ENCODE peak calls at places on chromosomes 12 and 14, in seven cellular contexts. One of them, this sample, is unnamed.

GRCh38 chr14:67393689-67394088 is 18.3 kb downstream of the PLEK2 start:
- DNase-seq in fibroblast of lung: no peak
- DNase-seq in H9: no peak
- DNase-seq in IMR-90: no peak
- DNase-seq in SK-N-SH: no peak
- DNase-seq in neuronal stem cell: no peak
- DNase-seq in MM.1S: no peak
- DNase-seq in this sample: no peak

GRCh38 chr12:71768900-71769299 is 14.2 kb downstream of the RAB21 start:
- DNase-seq in SK-N-SH: no peak
- DNase-seq in H9: no peak
- DNase-seq in fibroblast of lung: no peak
- DNase-seq in MM.1S: no peak
- DNase-seq in IMR-90: no peak
- DNase-seq in neuronal stem cell: no peak
- DNase-seq in this sample: no peak

GRCh38 chr14:31307198-31307597 is 99.6 kb upstream of the HECTD1 start:
- DNase-seq in neuronal stem cell: no peak
- DNase-seq in fibroblast of lung: no peak
- DNase-seq in H9: no peak
- DNase-seq in MM.1S: no peak
- DNase-seq in SK-N-SH: no peak
- DNase-seq in IMR-90: no peak
- DNase-seq in this sample: no peak

GRCh38 chr14:77039285-77040058 is 11.0 kb upstream of the IRF2BPL start:
- DNase-seq in IMR-90: peak
- DNase-seq in H9: no peak
- DNase-seq in neuronal stem cell: no peak
- DNase-seq in MM.1S: no peak
- DNase-seq in SK-N-SH: no peak
- DNase-seq in fibroblast of lung: peak
- DNase-seq in this sample: peak

GRCh38 chr12:79826267-79827128 is 108.4 kb downstream of the PPP1R12A start:
- DNase-seq in fibroblast of lung: no peak
- DNase-seq in MM.1S: no peak
- DNase-seq in SK-N-SH: no peak
- DNase-seq in neuronal stem cell: no peak
- DNase-seq in IMR-90: no peak
- DNase-seq in H9: no peak
- DNase-seq in this sample: no peak

GRCh38 chr12:78402366-78403134 is 462.0 kb upstream of the SYT1 start:
- DNase-seq in MM.1S: no peak
- DNase-seq in neuronal stem cell: no peak
- DNase-seq in H9: no peak
- DNase-seq in fibroblast of lung: peak
- DNase-seq in SK-N-SH: peak
- DNase-seq in IMR-90: no peak
- DNase-seq in this sample: peak

GRCh38 chr14:68816183-68816942 is 23.5 kb upstream of the ZFP36L1 start:
- DNase-seq in H9: peak
- DNase-seq in MM.1S: peak
- DNase-seq in SK-N-SH: peak
- DNase-seq in fibroblast of lung: peak
- DNase-seq in IMR-90: peak
- DNase-seq in neuronal stem cell: peak
- DNase-seq in this sample: peak

GRCh38 chr12:2266666-2267623 is 214.2 kb downstream of the CACNA1C start:
- DNase-seq in neuronal stem cell: no peak
- DNase-seq in SK-N-SH: no peak
- DNase-seq in MM.1S: no peak
- DNase-seq in fibroblast of lung: no peak
- DNase-seq in IMR-90: no peak
- DNase-seq in H9: no peak
- DNase-seq in this sample: no peak

GRCh38 chr14:53964249-53964648 is 7.6 kb upstream of the BMP4 start:
- DNase-seq in neuronal stem cell: no peak
- DNase-seq in fibroblast of lung: peak
- DNase-seq in H9: no peak
- DNase-seq in SK-N-SH: no peak
- DNase-seq in IMR-90: peak
- DNase-seq in MM.1S: no peak
- DNase-seq in this sample: peak

GRCh38 chr14:98949031-98949430 is 323.0 kb downstream of the BCL11B start:
- DNase-seq in neuronal stem cell: no peak
- DNase-seq in H9: no peak
- DNase-seq in IMR-90: no peak
- DNase-seq in MM.1S: no peak
- DNase-seq in SK-N-SH: no peak
- DNase-seq in fibroblast of lung: no peak
- DNase-seq in this sample: no peak

GRCh38 chr14:89828473-89829200 is 125.9 kb downstream of the EFCAB11 start:
- DNase-seq in fibroblast of lung: no peak
- DNase-seq in MM.1S: no peak
- DNase-seq in H9: no peak
- DNase-seq in SK-N-SH: no peak
- DNase-seq in neuronal stem cell: no peak
- DNase-seq in IMR-90: peak
- DNase-seq in this sample: no peak

GRCh38 chr12:72012874-72013273 is 74.2 kb downstream of the TPH2 start:
- DNase-seq in fibroblast of lung: no peak
- DNase-seq in SK-N-SH: no peak
- DNase-seq in H9: no peak
- DNase-seq in MM.1S: no peak
- DNase-seq in neuronal stem cell: no peak
- DNase-seq in IMR-90: no peak
- DNase-seq in this sample: no peak

GRCh38 chr12:25458047-25458552 is 95.0 kb downstream of the LMNTD1 start:
- DNase-seq in fibroblast of lung: peak
- DNase-seq in MM.1S: no peak
- DNase-seq in SK-N-SH: peak
- DNase-seq in H9: no peak
- DNase-seq in IMR-90: peak
- DNase-seq in neuronal stem cell: no peak
- DNase-seq in this sample: peak

GRCh38 chr12:48789858-48790326 is 1.0 kb upstream of the ADCY6 start:
- DNase-seq in fibroblast of lung: no peak
- DNase-seq in SK-N-SH: no peak
- DNase-seq in IMR-90: no peak
- DNase-seq in MM.1S: no peak
- DNase-seq in H9: no peak
- DNase-seq in neuronal stem cell: no peak
- DNase-seq in this sample: no peak

GRCh38 chr14:31964979-31965734 is 111.9 kb upstream of the ARHGAP5 start:
- DNase-seq in MM.1S: no peak
- DNase-seq in IMR-90: no peak
- DNase-seq in neuronal stem cell: no peak
- DNase-seq in SK-N-SH: no peak
- DNase-seq in H9: no peak
- DNase-seq in fibroblast of lung: peak
- DNase-seq in this sample: no peak

GRCh38 chr12:38515912-38516311 is 199.3 kb downstream of the ALG10B start:
- DNase-seq in IMR-90: no peak
- DNase-seq in SK-N-SH: no peak
- DNase-seq in H9: no peak
- DNase-seq in fibroblast of lung: no peak
- DNase-seq in neuronal stem cell: no peak
- DNase-seq in MM.1S: no peak
- DNase-seq in this sample: no peak

GRCh38 chr12:128825845-128826244 is 2.1 kb upstream of the SLC15A4 start:
- DNase-seq in MM.1S: no peak
- DNase-seq in SK-N-SH: no peak
- DNase-seq in fibroblast of lung: no peak
- DNase-seq in H9: no peak
- DNase-seq in neuronal stem cell: no peak
- DNase-seq in IMR-90: no peak
- DNase-seq in this sample: no peak

GRCh38 chr12:3658327-3659163 is 94.4 kb downstream of the CRACR2A start:
- DNase-seq in MM.1S: no peak
- DNase-seq in SK-N-SH: no peak
- DNase-seq in fibroblast of lung: no peak
- DNase-seq in H9: peak
- DNase-seq in neuronal stem cell: peak
- DNase-seq in IMR-90: peak
- DNase-seq in this sample: no peak

GRCh38 chr12:132161046-132161781 is 17.0 kb downstream of the NOC4L start:
- DNase-seq in H9: no peak
- DNase-seq in IMR-90: peak
- DNase-seq in neuronal stem cell: no peak
- DNase-seq in MM.1S: no peak
- DNase-seq in SK-N-SH: peak
- DNase-seq in fibroblast of lung: peak
- DNase-seq in this sample: peak

GRCh38 chr12:30440826-30441602 is 254.7 kb downstream of the IPO8 start:
- DNase-seq in neuronal stem cell: peak
- DNase-seq in fibroblast of lung: peak
- DNase-seq in SK-N-SH: peak
- DNase-seq in H9: peak
- DNase-seq in IMR-90: peak
- DNase-seq in MM.1S: no peak
- DNase-seq in this sample: no peak

GRCh38 chr12:112992541-112993398 is 14.5 kb downstream of the OAS2 start:
- DNase-seq in IMR-90: peak
- DNase-seq in H9: peak
- DNase-seq in MM.1S: peak
- DNase-seq in neuronal stem cell: peak
- DNase-seq in SK-N-SH: peak
- DNase-seq in fibroblast of lung: peak
- DNase-seq in this sample: peak

GRCh38 chr12:80946591-80946990 is 8.9 kb upstream of the LIN7A start:
- DNase-seq in H9: no peak
- DNase-seq in IMR-90: peak
- DNase-seq in neuronal stem cell: no peak
- DNase-seq in MM.1S: no peak
- DNase-seq in fibroblast of lung: peak
- DNase-seq in SK-N-SH: no peak
- DNase-seq in this sample: peak

DNA sequence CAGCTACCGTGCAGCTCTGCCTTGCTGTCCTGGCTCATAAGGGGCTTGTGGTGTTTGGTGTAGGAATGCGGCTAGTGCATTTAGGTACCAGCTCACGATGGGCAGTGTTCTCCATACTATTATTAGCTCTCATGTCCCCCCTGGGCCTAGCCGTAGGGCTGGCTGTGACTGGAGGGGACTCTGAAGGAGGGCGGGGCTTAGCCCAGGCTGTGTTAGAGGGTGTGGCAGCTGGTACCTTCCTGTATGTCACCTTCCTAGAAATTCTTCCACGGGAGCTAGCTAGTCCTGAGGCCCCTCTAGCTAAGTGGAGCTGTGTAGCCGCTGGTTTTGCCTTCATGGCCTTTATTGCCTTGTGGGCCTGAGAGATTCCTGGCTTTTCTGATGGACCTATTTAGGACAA is 2.1 kb downstream of the SLC39A2 start:
- DNase-seq in SK-N-SH: no peak
- DNase-seq in fibroblast of lung: no peak
- DNase-seq in MM.1S: no peak
- DNase-seq in IMR-90: no peak
- DNase-seq in H9: no peak
- DNase-seq in neuronal stem cell: no peak
- DNase-seq in this sample: no peak
- H2AFZ ChIP-seq in SK-N-SH: no peak
- H2AFZ ChIP-seq in fibroblast of lung: no peak
- H2AFZ ChIP-seq in MM.1S: no peak
- H2AFZ ChIP-seq in IMR-90: no peak
- H2AFZ ChIP-seq in H9: no peak
- H2AFZ ChIP-seq in neuronal stem cell: no peak
- H2AFZ ChIP-seq in this sample: no peak

GRCh38 chr12:11718105-11718504 is 68.6 kb downstream of the ETV6 start:
- DNase-seq in MM.1S: no peak
- DNase-seq in H9: no peak
- DNase-seq in SK-N-SH: no peak
- DNase-seq in fibroblast of lung: no peak
- DNase-seq in IMR-90: no peak
- DNase-seq in neuronal stem cell: no peak
- DNase-seq in this sample: no peak

GRCh38 chr12:11714626-11715025 is 65.2 kb downstream of the ETV6 start:
- DNase-seq in SK-N-SH: no peak
- DNase-seq in H9: no peak
- DNase-seq in neuronal stem cell: no peak
- DNase-seq in fibroblast of lung: no peak
- DNase-seq in MM.1S: no peak
- DNase-seq in IMR-90: no peak
- DNase-seq in this sample: no peak

GRCh38 chr12:11717533-11717961 is 68.1 kb downstream of the ETV6 start:
- DNase-seq in MM.1S: no peak
- DNase-seq in fibroblast of lung: peak
- DNase-seq in H9: no peak
- DNase-seq in neuronal stem cell: no peak
- DNase-seq in IMR-90: peak
- DNase-seq in SK-N-SH: no peak
- DNase-seq in this sample: peak

GRCh38 chr12:11718768-11719253 is 69.3 kb downstream of the ETV6 start:
- DNase-seq in SK-N-SH: peak
- DNase-seq in neuronal stem cell: no peak
- DNase-seq in fibroblast of lung: peak
- DNase-seq in IMR-90: peak
- DNase-seq in H9: no peak
- DNase-seq in MM.1S: no peak
- DNase-seq in this sample: peak

GRCh38 chr12:11716794-11717532 is 67.5 kb downstream of the ETV6 start:
- DNase-seq in H9: no peak
- DNase-seq in fibroblast of lung: peak
- DNase-seq in IMR-90: peak
- DNase-seq in MM.1S: no peak
- DNase-seq in neuronal stem cell: no peak
- DNase-seq in SK-N-SH: peak
- DNase-seq in this sample: peak
- H3K4me2 ChIP-seq in H9: no peak
- H3K4me2 ChIP-seq in fibroblast of lung: no peak
- H3K4me2 ChIP-seq in IMR-90: peak
- H3K4me2 ChIP-seq in MM.1S: no peak
- H3K4me2 ChIP-seq in neuronal stem cell: no peak
- H3K4me2 ChIP-seq in SK-N-SH: no peak
- H3K4me2 ChIP-seq in this sample: peak

DNA sequence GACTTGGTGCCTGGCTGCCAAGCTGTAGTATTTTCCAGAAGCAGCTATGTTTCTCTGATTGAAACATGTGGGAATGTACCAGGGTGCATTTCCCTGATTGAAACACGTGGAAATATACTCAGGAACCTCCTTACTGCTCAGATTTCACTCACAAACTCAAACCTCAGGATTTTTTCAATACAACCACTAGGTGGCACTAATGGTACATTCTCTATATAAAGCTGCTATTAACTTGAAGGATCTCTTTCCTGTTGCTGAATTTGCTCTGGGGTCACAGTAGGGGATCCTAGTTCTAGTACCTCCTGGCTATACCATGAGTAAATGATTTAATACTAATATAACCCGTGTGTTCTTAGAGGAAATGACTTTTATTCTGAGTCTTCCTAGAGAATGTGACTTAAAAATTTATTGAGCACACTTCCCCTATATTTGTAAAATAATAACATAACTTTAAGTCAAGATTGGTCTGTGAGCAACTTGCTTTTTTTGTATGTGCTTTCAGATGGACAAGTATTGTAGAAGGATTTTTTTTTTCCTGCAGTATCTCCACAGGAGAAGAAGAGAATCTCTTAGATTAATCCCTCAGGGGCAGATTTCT is 173.8 kb upstream of the MIS18BP1 start:
- DNase-seq in H9: peak
- DNase-seq in MM.1S: peak
- DNase-seq in IMR-90: peak
- DNase-seq in fibroblast of lung: peak
- DNase-seq in neuronal stem cell: peak
- DNase-seq in SK-N-SH: peak
- DNase-seq in this sample: peak
- H2AFZ ChIP-seq in H9: peak
- H2AFZ ChIP-seq in MM.1S: no peak
- H2AFZ ChIP-seq in IMR-90: no peak
- H2AFZ ChIP-seq in fibroblast of lung: no peak
- H2AFZ ChIP-seq in neuronal stem cell: no peak
- H2AFZ ChIP-seq in SK-N-SH: no peak
- H2AFZ ChIP-seq in this sample: no peak

GRCh38 chr12:107322063-107322462 is 228.7 kb upstream of the CRY1 start:
- DNase-seq in neuronal stem cell: no peak
- DNase-seq in SK-N-SH: no peak
- DNase-seq in fibroblast of lung: no peak
- DNase-seq in H9: no peak
- DNase-seq in IMR-90: no peak
- DNase-seq in MM.1S: no peak
- DNase-seq in this sample: no peak
- H3K4me2 ChIP-seq in neuronal stem cell: no peak
- H3K4me2 ChIP-seq in SK-N-SH: no peak
- H3K4me2 ChIP-seq in fibroblast of lung: no peak
- H3K4me2 ChIP-seq in H9: no peak
- H3K4me2 ChIP-seq in IMR-90: no peak
- H3K4me2 ChIP-seq in MM.1S: no peak
- H3K4me2 ChIP-seq in this sample: peak